ENCODE peak calls at places on chromosomes 7 and 10, in four cellular contexts. One of them, this sample, is unnamed.

GRCh38 chr10:100637785-100638184 is 102.0 kb downstream of the HIF1AN start:
- DNase-seq in ovary: no peak
- DNase-seq in kidney epithelial cell: no peak
- DNase-seq in stomach: no peak
- DNase-seq in this sample: peak; percentile 9

GRCh38 chr7:1129431-1129830 is 30.6 kb downstream of the ZFAND2A start:
- DNase-seq in ovary: no peak
- DNase-seq in kidney epithelial cell: no peak
- DNase-seq in stomach: no peak
- DNase-seq in this sample: no peak

GRCh38 chr7:68715907-68716306 is 882.4 kb upstream of the AUTS2 start:
- DNase-seq in ovary: no peak
- DNase-seq in kidney epithelial cell: no peak
- DNase-seq in stomach: no peak
- DNase-seq in this sample: no peak

GRCh38 chr10:111705026-111705425 is 478.5 kb downstream of the GPAM start:
- DNase-seq in ovary: no peak
- DNase-seq in kidney epithelial cell: no peak
- DNase-seq in stomach: no peak
- DNase-seq in this sample: peak; percentile 18

GRCh38 chr7:143960813-143961610 is 6.4 kb downstream of the OR2F1 start:
- DNase-seq in ovary: no peak
- DNase-seq in kidney epithelial cell: no peak
- DNase-seq in stomach: no peak
- DNase-seq in this sample: no peak

GRCh38 chr7:78530351-78530750 is 731.8 kb downstream of the PHTF2 start:
- DNase-seq in ovary: no peak
- DNase-seq in kidney epithelial cell: peak; percentile 31
- DNase-seq in stomach: no peak
- DNase-seq in this sample: peak; percentile 22

GRCh38 chr7:157670490-157671357 is 333.9 kb downstream of the DNAJB6 start:
- DNase-seq in ovary: no peak
- DNase-seq in kidney epithelial cell: no peak
- DNase-seq in stomach: no peak
- DNase-seq in this sample: no peak

GRCh38 chr7:44750921-44751571 is 2.4 kb downstream of the ZMIZ2 start:
- DNase-seq in ovary: no peak
- DNase-seq in kidney epithelial cell: peak; percentile 50
- DNase-seq in stomach: no peak
- DNase-seq in this sample: no peak

GRCh38 chr7:91618665-91619437 is 261.7 kb downstream of the MTERF1 start:
- DNase-seq in ovary: no peak
- DNase-seq in kidney epithelial cell: no peak
- DNase-seq in stomach: no peak
- DNase-seq in this sample: no peak

GRCh38 chr7:57867884-57868701 is 418.1 kb downstream of the ZNF716 start:
- DNase-seq in ovary: no peak
- DNase-seq in kidney epithelial cell: no peak
- DNase-seq in stomach: no peak
- DNase-seq in this sample: no peak

GRCh38 chr7:13920053-13920697 is 69.3 kb downstream of the ETV1 start:
- DNase-seq in ovary: no peak
- DNase-seq in kidney epithelial cell: peak; percentile 100
- DNase-seq in stomach: no peak
- DNase-seq in this sample: peak; percentile 96

GRCh38 chr7:131602994-131603372 is 46.6 kb upstream of the PODXL start:
- DNase-seq in ovary: no peak
- DNase-seq in kidney epithelial cell: no peak
- DNase-seq in stomach: no peak
- DNase-seq in this sample: no peak

GRCh38 chr7:22110227-22110839 is 164.6 kb upstream of the CDCA7L start:
- DNase-seq in ovary: peak; percentile 42
- DNase-seq in kidney epithelial cell: peak; percentile 51
- DNase-seq in stomach: peak; percentile 64
- DNase-seq in this sample: peak; percentile 81

GRCh38 chr7:22108151-22108845 is 162.6 kb upstream of the CDCA7L start:
- DNase-seq in ovary: no peak
- DNase-seq in kidney epithelial cell: no peak
- DNase-seq in stomach: no peak
- DNase-seq in this sample: no peak

GRCh38 chr7:22111661-22112060 is 166.0 kb upstream of the CDCA7L start:
- DNase-seq in ovary: no peak
- DNase-seq in kidney epithelial cell: no peak
- DNase-seq in stomach: no peak
- DNase-seq in this sample: no peak

GRCh38 chr7:22110881-22111280 is 165.2 kb upstream of the CDCA7L start:
- DNase-seq in ovary: no peak
- DNase-seq in kidney epithelial cell: no peak
- DNase-seq in stomach: no peak
- DNase-seq in this sample: no peak

GRCh38 chr7:22109761-22110160 is 164.1 kb upstream of the CDCA7L start:
- DNase-seq in ovary: no peak
- DNase-seq in kidney epithelial cell: no peak
- DNase-seq in stomach: peak; percentile 51
- DNase-seq in this sample: peak; percentile 40
- TF ChIP-seq CTCF in ovary: no peak
- TF ChIP-seq CTCF in kidney epithelial cell: peak; percentile 31
- TF ChIP-seq CTCF in stomach: no peak
- TF ChIP-seq CTCF in this sample: no peak

DNA sequence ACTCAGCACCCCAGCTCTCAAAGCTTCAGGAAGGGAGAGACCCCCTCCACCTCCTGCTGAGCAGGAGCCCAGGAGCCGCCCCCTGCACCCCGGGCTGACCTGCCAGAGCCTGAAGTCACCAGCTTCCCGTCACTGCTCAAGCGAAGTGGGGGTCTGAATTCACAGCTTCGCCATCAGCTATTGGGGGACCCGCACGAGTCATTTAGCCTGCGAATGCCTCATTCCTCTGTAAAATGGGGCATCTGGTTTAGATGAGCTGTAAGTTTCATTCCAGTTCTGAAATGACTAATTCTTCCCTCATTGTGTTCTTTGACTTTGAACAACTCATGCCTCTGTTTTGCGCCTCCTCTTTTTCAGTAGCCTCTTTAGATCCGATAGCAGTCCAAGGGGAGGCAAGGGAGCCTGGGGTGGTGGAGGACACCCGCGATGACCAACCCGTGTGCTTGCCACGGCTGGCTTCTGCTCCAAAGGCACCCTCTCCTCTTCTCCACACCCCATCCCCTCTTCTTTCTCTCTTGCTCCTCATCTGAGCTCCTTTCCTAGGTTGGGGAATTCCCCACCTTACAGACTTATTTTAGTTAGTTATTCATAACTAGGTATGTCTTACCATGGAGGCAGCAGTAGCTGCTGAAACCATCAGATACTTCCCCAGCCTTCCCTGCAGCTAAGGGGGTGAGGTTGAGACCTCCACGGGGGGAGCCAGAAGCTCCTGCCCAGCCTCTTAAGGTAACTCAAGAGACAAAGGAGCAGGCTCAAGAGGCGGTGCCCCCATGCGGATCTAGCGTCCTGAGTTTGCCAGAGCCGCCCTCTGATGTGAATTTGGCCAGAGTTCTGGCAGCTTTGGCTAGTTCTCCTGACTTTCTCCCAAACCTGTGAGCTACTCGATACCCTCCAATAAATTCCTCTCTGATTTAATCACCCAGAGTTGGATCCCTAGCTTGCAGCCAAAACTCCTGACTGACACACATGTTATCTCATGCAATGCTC is 47.7 kb downstream of the RBM17 start:
- DNase-seq in ovary: no peak
- DNase-seq in kidney epithelial cell: peak; percentile 19
- DNase-seq in stomach: no peak
- DNase-seq in this sample: peak; percentile 38
- TF ChIP-seq CTCF in ovary: no peak
- TF ChIP-seq CTCF in kidney epithelial cell: peak; percentile 19
- TF ChIP-seq CTCF in stomach: no peak
- TF ChIP-seq CTCF in this sample: no peak

GRCh38 chr7:140924019-140924820 is 509 bp downstream of the BRAF start:
- DNase-seq in ovary: peak; percentile 74
- DNase-seq in kidney epithelial cell: no peak
- DNase-seq in stomach: peak; percentile 75
- DNase-seq in this sample: peak; percentile 58
- TF ChIP-seq CTCF in ovary: peak; percentile 33
- TF ChIP-seq CTCF in kidney epithelial cell: peak; percentile 52
- TF ChIP-seq CTCF in stomach: peak; percentile 30
- TF ChIP-seq CTCF in this sample: peak; percentile 30

GRCh38 chr10:125709553-125710266 is 9.8 kb upstream of the EDRF1 start:
- DNase-seq in ovary: no peak
- DNase-seq in kidney epithelial cell: no peak
- DNase-seq in stomach: no peak
- DNase-seq in this sample: no peak
- TF ChIP-seq CTCF in ovary: no peak
- TF ChIP-seq CTCF in kidney epithelial cell: no peak
- TF ChIP-seq CTCF in stomach: no peak
- TF ChIP-seq CTCF in this sample: no peak

DNA sequence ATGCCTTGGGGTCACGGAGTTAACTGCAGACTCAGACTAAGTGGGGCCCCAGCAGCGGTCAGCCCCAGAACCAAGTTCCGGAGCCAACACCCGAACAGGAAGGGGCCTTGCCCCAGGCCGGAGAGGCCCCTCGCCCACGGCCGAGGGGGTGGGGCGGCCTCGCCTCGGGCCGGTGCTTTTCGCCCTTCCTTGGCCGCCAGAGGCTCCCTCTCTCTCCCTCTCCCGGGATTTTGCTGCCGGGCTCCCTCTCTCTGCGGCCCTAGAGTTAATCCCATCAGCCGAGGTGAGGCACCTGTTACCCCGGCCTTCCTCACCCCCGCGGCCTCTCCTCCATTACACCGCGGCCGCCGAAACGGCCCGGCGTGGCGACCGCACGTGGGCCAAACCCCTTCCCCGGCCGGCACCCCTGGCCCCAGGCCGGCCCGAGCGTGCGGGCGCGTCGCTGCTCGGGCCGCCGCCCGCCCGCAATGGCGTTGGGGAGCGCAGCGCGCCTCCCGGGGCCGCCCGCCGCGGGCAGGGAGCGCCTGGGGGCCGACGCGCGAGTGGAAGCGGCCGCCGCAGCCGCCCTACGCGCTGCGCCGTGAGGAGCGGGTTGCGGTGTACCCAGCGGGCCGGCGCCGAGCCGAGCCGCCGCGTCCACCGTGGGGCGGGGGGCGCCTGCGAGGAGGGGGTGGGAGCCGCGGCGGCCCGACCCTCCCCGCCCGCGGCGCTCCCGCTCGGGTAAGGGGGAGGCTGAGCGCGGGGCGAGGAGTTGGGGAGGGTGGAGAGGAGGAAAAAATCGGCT is at the start of gene PPP1R9A:
- DNase-seq in ovary: peak; percentile 46
- DNase-seq in kidney epithelial cell: no peak
- DNase-seq in stomach: peak; percentile 58
- DNase-seq in this sample: peak; percentile 39
- TF ChIP-seq CTCF in ovary: no peak
- TF ChIP-seq CTCF in kidney epithelial cell: peak; percentile 61
- TF ChIP-seq CTCF in stomach: peak; percentile 9
- TF ChIP-seq CTCF in this sample: peak; percentile 9

DNA sequence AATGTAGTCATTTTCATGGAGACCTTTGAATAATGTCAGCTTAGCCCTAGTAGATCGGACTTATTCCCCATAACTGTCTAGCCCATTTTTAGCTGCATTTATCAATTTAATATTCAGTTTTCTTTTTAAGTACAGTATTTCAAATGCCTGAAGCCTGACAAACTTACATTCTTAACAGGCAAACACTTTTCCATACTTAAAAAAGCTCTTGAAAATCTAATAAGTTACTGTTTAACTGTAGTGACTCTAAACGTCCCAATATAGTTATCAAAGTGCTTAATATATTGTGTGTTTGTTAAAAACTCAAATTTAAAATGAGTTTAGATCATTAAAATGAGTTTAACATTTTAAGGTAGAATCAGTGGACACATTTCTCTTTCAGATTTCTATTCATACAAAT is 44.9 kb downstream of the PON1 start:
- DNase-seq in ovary: no peak
- DNase-seq in kidney epithelial cell: no peak
- DNase-seq in stomach: no peak
- DNase-seq in this sample: no peak
- TF ChIP-seq CTCF in ovary: no peak
- TF ChIP-seq CTCF in kidney epithelial cell: no peak
- TF ChIP-seq CTCF in stomach: no peak
- TF ChIP-seq CTCF in this sample: no peak

GRCh38 chr10:17676919-17677318 is 33.0 kb downstream of the STAM start:
- DNase-seq in ovary: no peak
- DNase-seq in kidney epithelial cell: no peak
- DNase-seq in stomach: no peak
- DNase-seq in this sample: no peak

GRCh38 chr10:17671307-17671706 is 27.4 kb downstream of the STAM start:
- DNase-seq in ovary: no peak
- DNase-seq in kidney epithelial cell: no peak
- DNase-seq in stomach: no peak
- DNase-seq in this sample: no peak

GRCh38 chr10:17673517-17674051 is 29.6 kb downstream of the STAM start:
- DNase-seq in ovary: no peak
- DNase-seq in kidney epithelial cell: peak; percentile 58
- DNase-seq in stomach: no peak
- DNase-seq in this sample: peak; percentile 79

GRCh38 chr10:17675638-17676037 is 31.7 kb downstream of the STAM start:
- DNase-seq in ovary: no peak
- DNase-seq in kidney epithelial cell: no peak
- DNase-seq in stomach: no peak
- DNase-seq in this sample: no peak
- TF ChIP-seq CTCF in ovary: no peak
- TF ChIP-seq CTCF in kidney epithelial cell: no peak
- TF ChIP-seq CTCF in stomach: no peak
- TF ChIP-seq CTCF in this sample: no peak

GRCh38 chr10:124626759-124627380 is 117.3 kb downstream of the FAM53B start:
- DNase-seq in ovary: no peak
- DNase-seq in kidney epithelial cell: no peak
- DNase-seq in stomach: peak; percentile 69
- DNase-seq in this sample: peak; percentile 38
- TF ChIP-seq CTCF in ovary: no peak
- TF ChIP-seq CTCF in kidney epithelial cell: no peak
- TF ChIP-seq CTCF in stomach: no peak
- TF ChIP-seq CTCF in this sample: no peak

DNA sequence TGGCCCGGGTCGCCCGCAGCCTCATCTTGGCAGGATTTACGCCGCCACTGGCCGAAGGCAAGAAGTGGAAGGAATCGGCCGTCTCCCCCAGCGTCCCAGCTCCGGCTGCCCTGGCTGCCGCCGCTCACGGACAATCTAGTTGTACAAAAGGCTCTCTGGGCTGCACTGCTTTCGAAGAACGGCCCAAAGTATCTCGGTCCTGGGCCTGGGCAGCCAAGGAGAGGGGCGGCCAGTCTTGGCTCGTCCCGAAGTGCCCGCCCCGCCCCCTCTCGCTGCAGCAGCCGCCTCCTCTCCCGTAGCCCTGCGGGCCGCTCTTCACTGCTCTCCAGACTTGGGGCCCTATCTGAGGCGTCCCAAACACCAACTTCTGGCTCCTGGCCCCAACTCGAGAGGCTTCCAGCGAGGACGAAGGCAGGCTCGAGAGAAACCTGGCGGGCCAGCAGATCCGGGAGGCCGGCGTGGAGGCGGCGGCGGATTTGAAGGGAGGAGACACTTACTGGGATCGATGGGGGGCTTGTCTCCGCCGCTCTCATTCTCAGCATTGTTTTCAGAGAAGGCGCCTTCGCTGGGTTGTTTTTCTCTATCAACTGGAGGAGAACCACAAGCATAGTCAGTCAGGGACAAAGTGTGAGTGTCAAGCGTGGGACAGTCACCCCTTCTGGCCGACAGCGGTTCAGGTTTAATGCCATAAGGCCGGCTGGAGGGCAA is 802 bp downstream of the HOXA9 start:
- DNase-seq in ovary: no peak
- DNase-seq in kidney epithelial cell: no peak
- DNase-seq in stomach: no peak
- DNase-seq in this sample: peak; percentile 61
- TF ChIP-seq CTCF in ovary: no peak
- TF ChIP-seq CTCF in kidney epithelial cell: peak; percentile 9
- TF ChIP-seq CTCF in stomach: no peak
- TF ChIP-seq CTCF in this sample: no peak